ENCODE peak calls at places on chromosomes 16 and 17, in four cellular contexts. One of them, this sample, is unnamed.

GRCh38 chr16:52203096-52203495 is 343.8 kb downstream of the TOX3 start:
- DNase-seq in HepG2: no peak
- DNase-seq in K562: no peak
- DNase-seq in HCT116: no peak
- DNase-seq in this sample: no peak

GRCh38 chr16:17557480-17557879 is 86.7 kb upstream of the XYLT1 start:
- DNase-seq in HepG2: no peak
- DNase-seq in K562: no peak
- DNase-seq in HCT116: no peak
- DNase-seq in this sample: no peak

GRCh38 chr16:80792031-80792430 is 12.4 kb downstream of the CDYL2 start:
- DNase-seq in HepG2: no peak
- DNase-seq in K562: no peak
- DNase-seq in HCT116: no peak
- DNase-seq in this sample: no peak

GRCh38 chr17:20721151-20721550 is 141.6 kb downstream of the CDRT15L2 start:
- DNase-seq in HepG2: no peak
- DNase-seq in K562: no peak
- DNase-seq in HCT116: no peak
- DNase-seq in this sample: no peak

GRCh38 chr16:27725271-27726010 is 175.5 kb downstream of the KATNIP start:
- DNase-seq in HepG2: no peak
- DNase-seq in K562: no peak
- DNase-seq in HCT116: no peak
- DNase-seq in this sample: no peak

GRCh38 chr17:73493212-73493814 is 150.9 kb downstream of the SDK2 start:
- DNase-seq in HepG2: no peak
- DNase-seq in K562: no peak
- DNase-seq in HCT116: no peak
- DNase-seq in this sample: no peak

GRCh38 chr17:34571428-34572130 is 7.8 kb upstream of the TMEM132E start:
- DNase-seq in HepG2: no peak
- DNase-seq in K562: no peak
- DNase-seq in HCT116: no peak
- DNase-seq in this sample: no peak

GRCh38 chr16:23510154-23510914 is at the start of gene GGA2:
- DNase-seq in HepG2: peak; percentile 79
- DNase-seq in K562: peak; percentile 91
- DNase-seq in HCT116: peak; percentile 47
- DNase-seq in this sample: peak; percentile 45

GRCh38 chr16:76639685-76640289 is 362.6 kb downstream of the CNTNAP4 start:
- DNase-seq in HepG2: peak; percentile 47
- DNase-seq in K562: peak; percentile 48
- DNase-seq in HCT116: no peak
- DNase-seq in this sample: no peak

GRCh38 chr16:13959626-13960025 is 39.7 kb downstream of the ERCC4 start:
- DNase-seq in HepG2: no peak
- DNase-seq in K562: no peak
- DNase-seq in HCT116: no peak
- DNase-seq in this sample: no peak

GRCh38 chr17:83078378-83079339 is 750 bp upstream of the METRNL start:
- DNase-seq in HepG2: no peak
- DNase-seq in K562: no peak
- DNase-seq in HCT116: no peak
- DNase-seq in this sample: no peak

GRCh38 chr16:17328971-17329370 is 141.8 kb downstream of the XYLT1 start:
- DNase-seq in HepG2: no peak
- DNase-seq in K562: no peak
- DNase-seq in HCT116: no peak
- DNase-seq in this sample: no peak

GRCh38 chr17:50596191-50597037 is 35.9 kb downstream of the CACNA1G start:
- DNase-seq in HepG2: no peak
- DNase-seq in K562: peak; percentile 57
- DNase-seq in HCT116: no peak
- DNase-seq in this sample: no peak

GRCh38 chr16:50315346-50315997 is 49.1 kb downstream of the ADCY7 start:
- DNase-seq in HepG2: no peak
- DNase-seq in K562: no peak
- DNase-seq in HCT116: no peak
- DNase-seq in this sample: no peak

GRCh38 chr16:51950118-51950517 is 596.8 kb downstream of the TOX3 start:
- DNase-seq in HepG2: no peak
- DNase-seq in K562: no peak
- DNase-seq in HCT116: no peak
- DNase-seq in this sample: no peak

GRCh38 chr16:65122974-65123845 is 1.3 kb upstream of the CDH11 start:
- DNase-seq in HepG2: no peak
- DNase-seq in K562: no peak
- DNase-seq in HCT116: no peak
- DNase-seq in this sample: no peak

GRCh38 chr16:88331989-88332920 is 50.5 kb upstream of the ZNF469 start:
- DNase-seq in HepG2: no peak
- DNase-seq in K562: no peak
- DNase-seq in HCT116: peak; percentile 88
- DNase-seq in this sample: peak; percentile 48

DNA sequence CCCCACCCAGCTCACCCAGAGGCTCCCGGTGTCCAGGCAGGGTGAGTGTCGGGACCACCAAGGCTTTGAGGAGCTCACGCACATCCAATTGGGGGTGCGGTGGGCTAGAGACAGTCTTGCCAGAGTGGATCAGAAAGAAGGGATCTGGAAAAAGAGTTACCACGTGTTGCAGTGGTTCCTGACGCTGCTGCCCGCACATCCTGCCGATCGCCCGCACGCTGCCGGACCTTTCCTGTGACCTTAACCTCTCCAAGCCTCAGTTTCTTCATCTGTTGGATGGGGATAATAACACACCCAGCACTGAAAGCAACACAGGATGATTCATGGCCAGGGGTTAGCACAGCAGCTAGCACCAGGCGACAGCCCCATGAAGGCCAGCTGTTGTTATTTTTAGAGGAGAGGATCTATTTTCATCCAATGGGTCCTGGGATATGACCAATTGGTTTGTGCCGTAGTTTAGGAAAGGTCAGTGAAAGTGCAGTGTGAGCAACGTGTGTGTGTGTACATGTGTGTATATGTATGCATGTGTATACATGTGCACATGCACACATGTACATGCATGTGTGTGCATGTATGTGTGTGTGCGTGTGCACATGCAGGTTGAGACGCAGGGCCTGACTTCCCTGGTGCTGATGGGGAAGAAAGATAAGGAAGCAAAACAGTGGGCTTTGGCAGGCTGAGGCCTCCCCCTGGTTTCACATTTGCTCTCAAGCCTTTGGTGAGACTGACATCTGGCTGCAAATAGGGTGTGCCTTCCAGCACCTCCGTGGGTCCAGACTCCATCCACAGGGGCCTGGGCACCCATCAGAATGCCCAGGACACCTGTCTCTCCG is 2.6 kb downstream of the ITGAX start:
- DNase-seq in HepG2: no peak
- DNase-seq in K562: no peak
- DNase-seq in HCT116: no peak
- DNase-seq in this sample: no peak
- TF ChIP-seq TCF7L2 in HepG2: no peak
- TF ChIP-seq TCF7L2 in K562: no peak
- TF ChIP-seq TCF7L2 in HCT116: no peak
- TF ChIP-seq TCF7L2 in this sample: no peak

GRCh38 chr17:46190763-46191162 is 2.5 kb downstream of the KANSL1 start:
- DNase-seq in HepG2: no peak
- DNase-seq in K562: no peak
- DNase-seq in HCT116: no peak
- DNase-seq in this sample: no peak
- TF ChIP-seq TCF7L2 in HepG2: no peak
- TF ChIP-seq TCF7L2 in K562: no peak
- TF ChIP-seq TCF7L2 in HCT116: no peak
- TF ChIP-seq TCF7L2 in this sample: no peak

GRCh38 chr17:78727057-78727456 is 55.0 kb downstream of the CYTH1 start:
- DNase-seq in HepG2: no peak
- DNase-seq in K562: no peak
- DNase-seq in HCT116: no peak
- DNase-seq in this sample: no peak

GRCh38 chr17:78726471-78727010 is 55.5 kb downstream of the CYTH1 start:
- DNase-seq in HepG2: no peak
- DNase-seq in K562: no peak
- DNase-seq in HCT116: no peak
- DNase-seq in this sample: no peak

GRCh38 chr17:78724544-78724943 is 57.5 kb downstream of the CYTH1 start:
- DNase-seq in HepG2: no peak
- DNase-seq in K562: no peak
- DNase-seq in HCT116: no peak
- DNase-seq in this sample: no peak

GRCh38 chr17:78724999-78725398 is 57.1 kb downstream of the CYTH1 start:
- DNase-seq in HepG2: no peak
- DNase-seq in K562: no peak
- DNase-seq in HCT116: no peak
- DNase-seq in this sample: no peak

DNA sequence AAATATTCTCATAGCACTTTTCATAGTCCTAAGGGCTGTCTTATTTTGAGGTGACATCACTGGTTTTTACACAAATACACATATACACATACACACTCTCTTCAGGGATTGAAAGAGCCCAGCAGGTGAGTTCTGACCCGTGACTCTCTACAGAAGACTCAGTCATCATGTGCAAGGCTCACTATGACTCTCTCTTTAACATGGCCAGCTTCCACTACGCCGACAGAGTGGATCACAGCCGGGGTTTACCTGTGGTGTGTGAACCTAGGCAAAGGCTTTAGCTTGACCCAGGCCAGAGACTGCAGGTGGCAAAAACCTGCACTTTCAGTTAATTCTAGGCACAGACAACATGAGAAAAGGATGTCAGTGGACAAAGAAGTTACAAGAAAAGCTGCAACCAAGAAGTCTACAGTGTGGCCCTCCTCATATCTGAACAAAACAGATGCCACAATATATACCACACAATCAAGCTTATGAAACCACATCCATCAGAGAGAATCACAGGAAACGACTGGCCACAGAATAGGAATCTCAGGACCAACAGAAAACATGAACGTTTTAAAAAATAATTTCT is 56.5 kb downstream of the CYTH1 start:
- DNase-seq in HepG2: no peak
- DNase-seq in K562: no peak
- DNase-seq in HCT116: no peak
- DNase-seq in this sample: no peak
- TF ChIP-seq TCF7L2 in HepG2: no peak
- TF ChIP-seq TCF7L2 in K562: no peak
- TF ChIP-seq TCF7L2 in HCT116: no peak
- TF ChIP-seq TCF7L2 in this sample: no peak

GRCh38 chr16:69182730-69183416 is 4.1 kb upstream of the SNTB2 start:
- DNase-seq in HepG2: no peak
- DNase-seq in K562: no peak
- DNase-seq in HCT116: no peak
- DNase-seq in this sample: no peak
- TF ChIP-seq TCF7L2 in HepG2: no peak
- TF ChIP-seq TCF7L2 in K562: no peak
- TF ChIP-seq TCF7L2 in HCT116: no peak
- TF ChIP-seq TCF7L2 in this sample: no peak

DNA sequence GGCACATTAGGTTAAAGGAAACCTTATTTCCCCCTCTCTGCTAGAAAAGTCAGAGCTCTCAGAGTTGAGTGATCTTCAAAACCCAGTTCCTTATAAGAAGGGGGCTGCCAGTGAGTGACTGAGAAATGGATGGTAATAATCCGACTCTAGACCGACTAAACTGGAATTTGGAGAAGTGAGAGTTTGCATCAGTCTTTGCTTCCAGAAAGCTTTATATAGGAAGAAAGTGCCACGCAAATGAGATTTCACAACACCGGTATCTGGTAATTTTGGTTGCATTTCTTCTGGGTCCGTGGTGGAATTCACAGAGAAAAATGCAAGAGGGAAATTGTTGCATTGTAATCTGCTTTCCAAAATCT is 271.4 kb downstream of the MAF start:
- DNase-seq in HepG2: no peak
- DNase-seq in K562: no peak
- DNase-seq in HCT116: no peak
- DNase-seq in this sample: no peak
- TF ChIP-seq TCF7L2 in HepG2: no peak
- TF ChIP-seq TCF7L2 in K562: no peak
- TF ChIP-seq TCF7L2 in HCT116: no peak
- TF ChIP-seq TCF7L2 in this sample: no peak

DNA sequence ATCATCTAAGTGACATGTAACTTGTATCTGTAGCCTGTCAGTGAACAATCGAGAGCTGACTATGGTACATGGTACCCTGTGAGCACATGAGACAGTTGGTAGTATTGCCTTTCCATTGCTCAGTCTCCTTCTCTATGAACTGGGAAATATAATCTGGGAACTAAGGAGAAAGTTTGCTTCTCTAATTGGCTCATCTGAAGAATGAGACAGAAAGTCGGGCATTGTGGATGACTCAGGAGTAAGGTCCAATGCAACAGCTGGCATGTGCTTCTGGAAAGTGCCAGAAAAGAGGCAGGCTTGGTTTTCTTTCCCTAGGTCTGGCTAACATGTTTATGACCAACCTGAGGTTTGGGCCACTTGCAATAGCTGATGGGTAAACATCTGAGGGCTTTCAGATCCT is 51.9 kb downstream of the ZZEF1 start:
- DNase-seq in HepG2: no peak
- DNase-seq in K562: no peak
- DNase-seq in HCT116: no peak
- DNase-seq in this sample: no peak
- TF ChIP-seq TCF7L2 in HepG2: no peak
- TF ChIP-seq TCF7L2 in K562: no peak
- TF ChIP-seq TCF7L2 in HCT116: no peak
- TF ChIP-seq TCF7L2 in this sample: no peak

GRCh38 chr17:67833946-67834631 is 8.8 kb downstream of the BPTF start:
- DNase-seq in HepG2: no peak
- DNase-seq in K562: peak; percentile 66
- DNase-seq in HCT116: no peak
- DNase-seq in this sample: no peak
- TF ChIP-seq TCF7L2 in HepG2: no peak
- TF ChIP-seq TCF7L2 in K562: no peak
- TF ChIP-seq TCF7L2 in HCT116: no peak
- TF ChIP-seq TCF7L2 in this sample: no peak

GRCh38 chr17:59010026-59010425 is 96.7 kb downstream of the TRIM37 start:
- DNase-seq in HepG2: no peak
- DNase-seq in K562: no peak
- DNase-seq in HCT116: no peak
- DNase-seq in this sample: no peak
- TF ChIP-seq TCF7L2 in HepG2: no peak
- TF ChIP-seq TCF7L2 in K562: no peak
- TF ChIP-seq TCF7L2 in HCT116: no peak
- TF ChIP-seq TCF7L2 in this sample: no peak

This sample was measured in Panc1.